ENCODE peak calls at places on chromosome 16, in five cellular contexts. F is heart right ventricle, H is cardiac muscle cell, U is adrenal gland, I is ascending aorta. S is an unnamed sample.

GRCh38 chr16:68451656-68452055 is 3.3 kb upstream of the SMPD3 start:
- DNase-seq in I (no peak), U (no peak), F (no peak), H (no peak), S (no peak)

GRCh38 chr16:58499615-58500328 is at the start of gene NDRG4:
- DNase-seq in H (peak), U (peak), I (no peak), F (peak), S (no peak)

GRCh38 chr16:2895813-2896212 is 12.8 kb downstream of the FLYWCH2 start:
- DNase-seq in H (no peak), F (no peak), I (no peak), U (no peak), S (no peak)

GRCh38 chr16:80619824-80620223 is 79.0 kb downstream of the DYNLRB2 start:
- DNase-seq in I (no peak), H (no peak), U (no peak), F (no peak), S (no peak)

GRCh38 chr16:8655184-8655717 is 19.2 kb upstream of the ABAT start:
- DNase-seq in F (no peak), I (no peak), H (peak), U (no peak), S (no peak)

GRCh38 chr16:11201498-11202259 is 54.3 kb downstream of the SOCS1 start:
- DNase-seq in U (peak), H (no peak), F (no peak), I (no peak), S (no peak)

GRCh38 chr16:75496546-75496945 is 1.3 kb upstream of the CHST6 start:
- DNase-seq in H (no peak), I (no peak), U (no peak), F (no peak), S (no peak)

GRCh38 chr16:85526132-85526731 is 86.9 kb upstream of the GSE1 start:
- DNase-seq in I (no peak), F (no peak), U (no peak), H (no peak), S (no peak)

GRCh38 chr16:85582177-85582888 is 30.8 kb upstream of the GSE1 start:
- DNase-seq in H (no peak), F (no peak), U (no peak), I (no peak), S (no peak)

GRCh38 chr16:83351846-83352245 is 455.9 kb upstream of the HSBP1 start:
- DNase-seq in F (no peak), H (no peak), U (no peak), I (no peak), S (no peak)

GRCh38 chr16:67161595-67162058 is 1.9 kb downstream of the FBXL8 start:
- DNase-seq in I (no peak), U (peak), F (no peak), H (no peak), S (no peak)

GRCh38 chr16:83952940-83953795 is at the start of gene OSGIN1:
- DNase-seq in I (peak), U (peak), H (peak), F (peak), S (peak)

GRCh38 chr16:23754594-23755483 is at the start of gene CHP2:
- DNase-seq in F (peak), I (no peak), H (peak), U (peak), S (no peak)

GRCh38 chr16:9123871-9124270 is 32.4 kb downstream of the HAPSTR1 start:
- DNase-seq in F (no peak), I (peak), U (peak), H (no peak), S (no peak)

GRCh38 chr16:19991614-19992013 is 82.1 kb downstream of the GPR139 start:
- DNase-seq in H (no peak), U (no peak), I (no peak), F (no peak), S (no peak)

GRCh38 chr16:78877114-78877513 is 723.4 kb downstream of the MAF start:
- DNase-seq in F (no peak), U (no peak), I (no peak), H (no peak), S (no peak)

GRCh38 chr16:81876273-81876900 is 97.3 kb downstream of the PLCG2 start:
- DNase-seq in I (no peak), F (no peak), U (no peak), H (no peak), S (no peak)

GRCh38 chr16:84514874-84515835 is 10.7 kb upstream of the MEAK7 start:
- DNase-seq in U (no peak), H (peak), I (no peak), F (no peak), S (peak)

GRCh38 chr16:76278976-76279375 is 1.8 kb downstream of the CNTNAP4 start:
- DNase-seq in F (no peak), I (no peak), U (no peak), H (peak), S (no peak)

GRCh38 chr16:84839956-84840355 is 20.2 kb downstream of the CRISPLD2 start:
- DNase-seq in F (no peak), H (no peak), U (no peak), I (no peak), S (no peak)

GRCh38 chr16:82776466-82777146 is 149.8 kb downstream of the CDH13 start:
- DNase-seq in H (no peak), U (no peak), I (no peak), F (no peak), S (no peak)

GRCh38 chr16:8915722-8916321 is 33.7 kb downstream of the LITAFD start:
- DNase-seq in I (no peak), H (no peak), F (no peak), U (no peak), S (no peak)

GRCh38 chr16:66266436-66267286 is 99.8 kb upstream of the CDH5 start:
- DNase-seq in I (no peak), F (peak), H (no peak), U (no peak), S (no peak)

GRCh38 chr16:56475226-56475625 is 23.9 kb downstream of the OGFOD1 start:
- DNase-seq in F (no peak), I (no peak), U (no peak), H (no peak), S (no peak)

GRCh38 chr16:11742041-11742535 is 569 bp downstream of the TXNDC11 start:
- DNase-seq in F (peak), H (no peak), U (peak), I (no peak), S (peak)

GRCh38 chr16:18802755-18803218 is 1.4 kb upstream of the ARL6IP1 start:
- DNase-seq in F (no peak), H (no peak), I (no peak), U (no peak), S (no peak)

GRCh38 chr16:18803569-18804462 is 2.5 kb upstream of the ARL6IP1 start:
- DNase-seq in U (no peak), H (no peak), I (no peak), F (no peak), S (no peak)

GRCh38 chr16:18805257-18805773 is 4.0 kb upstream of the ARL6IP1 start:
- DNase-seq in I (no peak), F (no peak), U (no peak), H (no peak), S (no peak)

GRCh38 chr16:18801197-18801972 is at the start of gene ARL6IP1:
- DNase-seq in F (peak), U (peak), I (peak), H (peak), S (peak)

GRCh38 chr16:18804540-18804939 is 3.2 kb upstream of the ARL6IP1 start:
- DNase-seq in I (no peak), F (no peak), U (no peak), H (no peak), S (no peak)
- H3K4me3 ChIP-seq in I (no peak), F (no peak), U (no peak), H (no peak), S (no peak)

GRCh38 chr16:694863-695354 is 4.7 kb upstream of the WDR24 start:
- DNase-seq in I (no peak), U (no peak), H (no peak), F (no peak), S (no peak)
- H3K4me3 ChIP-seq in I (peak), U (no peak), H (no peak), F (no peak), S (peak)

DNA sequence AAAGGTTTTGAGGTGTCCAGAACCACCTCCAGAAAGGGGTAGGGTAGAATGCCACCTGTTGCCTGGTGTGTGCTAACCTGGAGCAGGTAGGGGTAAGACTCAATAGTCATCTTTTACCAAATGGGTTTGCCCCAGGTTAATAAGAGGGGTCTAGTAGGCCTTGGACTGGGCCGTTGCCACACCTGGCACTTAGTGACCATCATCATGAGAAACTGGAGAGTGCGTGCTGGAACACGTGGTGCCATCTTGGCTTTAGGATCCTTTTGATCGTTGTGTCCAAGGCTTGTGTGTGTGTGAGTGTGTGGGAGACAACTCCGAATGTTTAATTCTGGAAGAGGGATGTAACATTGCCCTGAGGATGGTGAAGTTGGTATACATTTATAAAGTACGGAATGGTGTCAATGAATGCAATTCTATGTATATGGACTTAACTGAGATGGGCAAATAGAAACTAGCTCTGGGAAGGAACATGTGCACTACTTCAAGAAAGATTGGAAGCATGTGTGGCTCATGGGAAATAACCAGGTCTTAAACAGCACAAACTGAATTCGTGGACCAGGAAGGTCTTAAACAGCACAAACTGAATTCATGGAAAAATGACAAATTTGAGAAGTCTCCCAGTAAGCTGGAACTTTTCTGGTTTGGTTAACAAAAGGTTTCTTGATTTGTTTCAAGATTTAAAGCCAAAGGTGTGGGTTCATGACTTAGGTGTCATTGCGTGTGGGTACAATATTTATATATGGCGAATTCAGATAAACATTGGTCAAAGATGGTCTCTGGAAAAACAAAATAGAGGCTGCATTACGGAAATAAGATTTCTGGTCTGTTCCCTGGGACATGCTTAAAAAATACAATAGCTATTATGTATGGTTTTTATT is 7.2 kb downstream of the FUS start:
- DNase-seq in H (no peak), F (no peak), U (no peak), I (no peak), S (no peak)
- H3K4me3 ChIP-seq in H (no peak), F (no peak), U (no peak), I (no peak), S (no peak)

GRCh38 chr16:49697631-49698030 is 158.3 kb downstream of the ZNF423 start:
- DNase-seq in I (no peak), F (no peak), U (no peak), H (no peak), S (no peak)

GRCh38 chr16:49698931-49699715 is 156.8 kb downstream of the ZNF423 start:
- DNase-seq in H (no peak), U (no peak), I (no peak), F (peak), S (no peak)

GRCh38 chr16:49699718-49700117 is 156.2 kb downstream of the ZNF423 start:
- DNase-seq in F (no peak), I (no peak), H (no peak), U (no peak), S (no peak)

GRCh38 chr16:49696414-49697101 is 159.4 kb downstream of the ZNF423 start:
- DNase-seq in F (no peak), I (no peak), U (no peak), H (peak), S (no peak)

GRCh38 chr16:49698416-49698815 is 157.5 kb downstream of the ZNF423 start:
- DNase-seq in I (no peak), H (peak), U (no peak), F (peak), S (no peak)
- H3K4me3 ChIP-seq in I (peak), H (no peak), U (no peak), F (peak), S (no peak)

GRCh38 chr16:41439-42068 is 11.9 kb downstream of the POLR3K start:
- DNase-seq in U (no peak), F (no peak), I (no peak), H (no peak), S (no peak)
- H3K4me3 ChIP-seq in U (no peak), F (peak), I (no peak), H (no peak), S (no peak)

GRCh38 chr16:88703486-88704309 is 2.5 kb downstream of the RNF166 start:
- DNase-seq in U (no peak), H (no peak), F (peak), I (no peak), S (peak)
- H3K4me3 ChIP-seq in U (no peak), H (no peak), F (peak), I (no peak), S (peak)

DNA sequence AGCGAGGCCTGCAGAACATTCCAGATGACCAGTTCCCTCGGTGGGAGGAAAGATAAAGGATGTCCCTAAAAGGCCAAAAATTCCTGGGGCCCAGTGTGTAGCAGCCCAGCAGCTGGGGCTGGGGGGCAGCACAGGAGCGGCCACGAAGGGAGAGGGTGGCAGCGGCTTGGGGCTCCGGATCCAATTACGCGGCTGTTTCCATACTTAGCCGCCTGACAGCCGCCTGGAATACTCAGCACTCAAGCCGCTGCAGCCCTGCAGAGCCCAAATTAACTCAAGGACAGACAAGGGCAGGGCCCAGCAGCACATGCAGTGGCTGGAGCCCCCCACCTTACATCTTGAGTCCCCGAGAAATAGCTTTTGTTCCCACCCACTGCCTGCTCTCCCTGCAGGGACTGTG is 1.3 kb downstream of the SRL start:
- DNase-seq in F (peak), H (peak), U (no peak), I (no peak), S (no peak)
- H3K4me3 ChIP-seq in F (peak), H (no peak), U (no peak), I (no peak), S (no peak)

GRCh38 chr16:17387226-17387625 is 83.5 kb downstream of the XYLT1 start:
- DNase-seq in I (no peak), F (no peak), U (no peak), H (no peak), S (no peak)

GRCh38 chr16:17382949-17383348 is 87.8 kb downstream of the XYLT1 start:
- DNase-seq in I (no peak), U (no peak), F (no peak), H (no peak), S (no peak)

GRCh38 chr16:17384473-17384872 is 86.3 kb downstream of the XYLT1 start:
- DNase-seq in I (no peak), F (no peak), H (no peak), U (no peak), S (no peak)

GRCh38 chr16:17389392-17389791 is 81.4 kb downstream of the XYLT1 start:
- DNase-seq in F (no peak), I (no peak), U (no peak), H (no peak), S (no peak)

DNA sequence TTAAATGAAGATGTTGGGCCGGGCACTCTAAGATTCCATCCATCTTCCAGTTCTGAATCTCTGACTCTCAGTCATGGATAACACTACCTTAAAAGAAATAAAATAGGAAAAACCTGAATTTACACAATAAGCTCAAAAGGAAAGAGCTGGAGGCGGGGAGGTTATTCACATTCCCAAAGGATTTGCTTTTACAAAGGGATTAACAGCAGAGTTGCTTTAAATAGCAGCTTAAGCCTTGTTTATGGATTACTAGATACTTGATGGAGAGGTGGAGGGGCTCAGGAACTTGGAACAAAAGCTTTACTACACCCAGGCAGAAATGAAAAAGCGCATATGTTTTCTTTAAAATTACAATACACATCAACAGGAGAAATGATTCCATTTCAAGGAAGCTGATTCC is 84.5 kb downstream of the XYLT1 start:
- DNase-seq in U (no peak), I (no peak), H (no peak), F (no peak), S (no peak)
- H3K4me3 ChIP-seq in U (no peak), I (no peak), H (no peak), F (no peak), S (no peak)

DNA sequence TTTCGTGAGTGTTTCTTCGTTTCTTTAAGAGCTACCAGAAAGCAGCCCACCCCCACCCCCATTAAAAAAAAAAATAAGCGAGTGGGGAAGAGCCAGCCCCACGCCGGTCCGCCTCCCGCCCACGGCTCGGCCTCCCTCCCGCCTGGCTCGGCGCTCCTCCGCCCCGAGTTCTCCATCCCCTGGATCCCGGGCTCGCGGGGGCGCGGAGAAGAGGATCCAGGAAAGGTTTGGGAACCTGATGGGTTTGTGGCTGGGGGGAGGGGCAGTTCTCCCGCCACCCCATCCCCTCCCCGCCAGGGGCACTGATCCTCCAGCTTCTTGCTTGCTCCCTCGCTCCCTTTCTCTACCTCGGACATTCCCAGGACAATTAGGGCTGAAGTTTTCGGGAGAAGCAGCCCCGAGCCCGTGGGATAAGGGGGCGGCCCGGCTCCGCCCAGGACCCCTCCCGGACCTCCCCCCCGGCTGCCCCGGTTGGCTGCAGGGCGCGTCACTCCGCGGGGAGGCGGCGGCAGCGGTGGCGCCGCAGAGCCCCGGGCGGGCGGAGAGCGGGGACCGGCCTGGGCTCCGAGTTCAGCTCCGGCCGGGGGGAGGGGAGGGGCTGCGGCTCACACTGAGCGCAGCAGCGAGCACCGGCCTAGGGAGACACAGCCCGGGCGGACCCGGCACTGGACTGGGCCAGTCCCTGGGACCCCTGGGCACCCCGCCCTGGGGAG is 1.0 kb upstream of the SALL1 start:
- DNase-seq in U (no peak), H (peak), F (peak), I (no peak), S (no peak)
- H3K4me3 ChIP-seq in U (no peak), H (peak), F (peak), I (peak), S (no peak)

S was measured in CD8-positive, alpha-beta T cell.